ENCODE peak calls at places on chromosomes 7 and 10, in five cellular contexts. L, M, R, Z and B are unnamed samples.

GRCh38 chr7:38393874-38394273 is 120.4 kb upstream of the TARP start:
- DNase-seq in R (no peak), M (no peak), Z (no peak), L (no peak), B (peak; percentile 15)

GRCh38 chr10:38112159-38112558 is 18.0 kb downstream of the ZNF37A start:
- DNase-seq in M (no peak), L (no peak), Z (no peak), R (no peak), B (no peak)

GRCh38 chr10:63003816-63004453 is 129.2 kb upstream of the NRBF2 start:
- DNase-seq in Z (no peak), R (no peak), M (no peak), L (no peak), B (peak; percentile 10)

GRCh38 chr7:93145324-93145723 is 2.9 kb downstream of the SAMD9L start:
- DNase-seq in Z (no peak), L (no peak), M (no peak), R (no peak), B (peak; percentile 22)

GRCh38 chr10:119424591-119424975 is 117.9 kb downstream of the RGS10 start:
- DNase-seq in M (no peak), L (no peak), R (no peak), Z (no peak), B (no peak)

GRCh38 chr10:84768132-84768531 is 439.7 kb downstream of the CCSER2 start:
- DNase-seq in Z (no peak), L (no peak), M (no peak), R (no peak), B (no peak)

GRCh38 chr10:3950676-3951275 is 165.8 kb upstream of the KLF6 start:
- DNase-seq in R (no peak), Z (peak; percentile 48), L (no peak), M (no peak), B (no peak)

GRCh38 chr10:6504296-6504695 is 75.8 kb downstream of the PRKCQ start:
- DNase-seq in Z (no peak), L (no peak), M (no peak), R (no peak), B (no peak)

GRCh38 chr10:69101451-69102095 is 13.7 kb downstream of the SRGN start:
- DNase-seq in L (no peak), R (no peak), M (no peak), Z (no peak), B (no peak)

GRCh38 chr7:101134399-101134980 is 7.6 kb downstream of the SERPINE1 start:
- DNase-seq in L (no peak), R (no peak), Z (no peak), M (no peak), B (no peak)

GRCh38 chr10:74293686-74294365 is 142.8 kb downstream of the ADK start:
- DNase-seq in Z (no peak), M (no peak), R (no peak), L (no peak), B (no peak)

GRCh38 chr7:139825666-139826290 is 3.3 kb upstream of the TBXAS1 start:
- DNase-seq in L (no peak), Z (no peak), R (no peak), M (no peak), B (no peak)

GRCh38 chr7:55546826-55547225 is 25.5 kb downstream of the VOPP1 start:
- DNase-seq in L (peak; percentile 54), M (peak; percentile 63), Z (peak; percentile 11), R (no peak), B (no peak)

GRCh38 chr10:128854965-128855364 is 612.1 kb upstream of the MGMT start:
- DNase-seq in R (peak; percentile 95), M (no peak), L (peak; percentile 30), Z (no peak), B (no peak)

GRCh38 chr10:6953131-6953834 is 373.2 kb upstream of the PRKCQ start:
- DNase-seq in M (no peak), R (no peak), Z (no peak), L (no peak), B (no peak)

GRCh38 chr10:122445904-122446303 is 8.5 kb upstream of the ARMS2 start:
- DNase-seq in L (no peak), R (no peak), M (no peak), Z (no peak), B (no peak)

GRCh38 chr10:13563481-13564445 is 23.0 kb upstream of the PRPF18 start:
- DNase-seq in L (no peak), Z (no peak), M (no peak), R (no peak), B (no peak)

GRCh38 chr10:37734971-37735370 is 122.4 kb downstream of the ZNF248 start:
- DNase-seq in L (no peak), R (no peak), M (no peak), Z (no peak), B (no peak)

GRCh38 chr7:140049339-140050024 is 13.3 kb downstream of the PARP12 start:
- DNase-seq in Z (no peak), L (peak; percentile 96), M (no peak), R (no peak), B (no peak)

GRCh38 chr7:157480651-157481050 is 143.8 kb downstream of the DNAJB6 start:
- DNase-seq in M (no peak), L (no peak), R (no peak), Z (no peak), B (no peak)

GRCh38 chr10:2921956-2922680 is 145.2 kb upstream of the PFKP start:
- DNase-seq in Z (no peak), R (no peak), M (no peak), L (no peak), B (no peak)

GRCh38 chr10:95181731-95182130 is 12.3 kb upstream of the ACSM6 start:
- DNase-seq in R (no peak), Z (no peak), M (no peak), L (peak; percentile 9), B (no peak)

GRCh38 chr7:38215115-38215514 is 37.1 kb downstream of the STARD3NL start:
- DNase-seq in R (no peak), L (peak; percentile 49), M (no peak), Z (no peak), B (no peak)

GRCh38 chr7:39465055-39465929 is 100.9 kb upstream of the YAE1 start:
- DNase-seq in M (peak; percentile 34), R (no peak), Z (no peak), L (peak; percentile 67), B (peak; percentile 36)

GRCh38 chr7:99392659-99393362 is 15.6 kb downstream of the PDAP1 start:
- DNase-seq in M (peak; percentile 93), Z (peak; percentile 85), L (peak; percentile 90), R (peak; percentile 94), B (peak; percentile 66)

GRCh38 chr7:6558837-6559236 is 7.6 kb upstream of the GRID2IP start:
- DNase-seq in R (no peak), L (peak; percentile 29), Z (no peak), M (peak; percentile 83), B (peak; percentile 30)

GRCh38 chr7:100942038-100942774 is 7.1 kb upstream of the MUC3A start:
- DNase-seq in R (no peak), M (no peak), Z (no peak), L (peak; percentile 87), B (no peak)

GRCh38 chr7:143345428-143345900 is 17.0 kb downstream of the FAM131B start:
- DNase-seq in R (peak; percentile 84), Z (peak; percentile 38), M (peak; percentile 87), L (peak; percentile 65), B (no peak)

GRCh38 chr10:98403812-98404504 is 11.0 kb downstream of the PYROXD2 start:
- DNase-seq in L (no peak), M (no peak), Z (no peak), R (no peak), B (no peak)

GRCh38 chr10:84424731-84425165 is 96.4 kb downstream of the CCSER2 start:
- DNase-seq in L (peak; percentile 11), M (no peak), Z (no peak), R (peak; percentile 91), B (no peak)

GRCh38 chr7:152180048-152180447 is 154.6 kb downstream of the GALNT11 start:
- DNase-seq in M (no peak), Z (no peak), R (no peak), L (no peak), B (no peak)
- H3K36me3 ChIP-seq in M (peaks cover 87% of the 10 kb centered on the region), Z (peaks cover 33% of the 10 kb centered on the region), R (peaks cover 51% of the 10 kb centered on the region), L (peaks cover 19% of the 10 kb centered on the region), B (peaks cover 91% of the 10 kb centered on the region)

DNA sequence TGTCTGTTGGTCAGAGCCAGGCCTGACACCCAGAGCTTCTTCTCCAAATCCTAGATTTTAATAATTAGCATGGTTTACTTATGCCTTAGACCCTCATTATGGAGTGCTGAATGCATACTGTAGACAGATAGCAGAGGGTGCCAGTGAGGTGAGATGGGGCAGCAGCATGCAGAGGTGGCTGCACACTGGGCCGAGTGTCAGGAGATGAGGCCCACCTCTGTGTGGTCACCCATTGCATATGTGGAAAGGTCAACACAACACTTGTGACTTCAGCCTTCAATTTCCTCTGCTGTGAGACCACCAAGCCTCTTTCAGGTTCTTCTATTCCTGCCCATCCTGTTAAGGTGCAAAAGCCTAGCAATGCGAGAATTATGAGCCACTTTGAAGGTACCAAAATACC is 39.7 kb upstream of the NMT2 start:
- DNase-seq in L (no peak), Z (no peak), M (no peak), R (no peak), B (no peak)
- H3K4me3 ChIP-seq in L (no peak overlapping the region), Z (peak overlapping the region; percentile 10), M (no peak overlapping the region), R (no peak overlapping the region), B (no peak overlapping the region)

GRCh38 chr7:41529831-41530230 is 173.1 kb downstream of the INHBA start:
- DNase-seq in L (no peak), R (no peak), Z (no peak), M (no peak), B (no peak)
- H3K36me3 ChIP-seq in L (no peaks in the 10 kb centered on the region), R (no peaks in the 10 kb centered on the region), Z (no peaks in the 10 kb centered on the region), M (no peaks in the 10 kb centered on the region), B (no peaks in the 10 kb centered on the region)

GRCh38 chr10:106565546-106565945 is 599.0 kb downstream of the SORCS1 start:
- DNase-seq in L (no peak), Z (no peak), M (no peak), R (no peak), B (no peak)
- H3K4me3 ChIP-seq in L (no peak overlapping the region), Z (no peak overlapping the region), M (no peak overlapping the region), R (no peak overlapping the region), B (no peak overlapping the region)